ENCODE peak calls at places on chromosome 18, in six cellular contexts. P is posterior cingulate gyrus; B is left ventricle myocardium inferior; Q is stimulated activated CD4-positive, alpha-beta T cell treated with anti-CD3 and anti-CD28 coated beads, Interleukin-1b, Interleukin-23, amount 100 ng/mL, for 24 hours; F is CD8-positive, alpha-beta memory T cell; T is retina. W is an unnamed sample.
A peak's percentile ranks its signal among the peaks of the same experiment; 100 is the strongest.

GRCh38 chr18:36688020-36688965 is 140.5 kb downstream of the TPGS2 start:
- DNase-seq in T (peak; percentile 61), F (no peak), P (no peak), Q (peak; percentile 14), B (no peak), W (peak; percentile 70)

GRCh38 chr18:8375269-8375668 is 234.0 kb upstream of the RAB12 start:
- DNase-seq in B (no peak), F (no peak), Q (no peak), P (no peak), T (no peak), W (no peak)

GRCh38 chr18:39842042-39842791 is 2112.8 kb upstream of the PIK3C3 start:
- DNase-seq in Q (no peak), T (peak; percentile 53), P (no peak), F (no peak), B (no peak), W (peak; percentile 39)

GRCh38 chr18:27825735-27826477 is 351.0 kb downstream of the CDH2 start:
- DNase-seq in Q (no peak), B (no peak), P (no peak), T (no peak), F (no peak), W (no peak)

GRCh38 chr18:61635901-61636528 is 256.8 kb downstream of the RNF152 start:
- DNase-seq in F (no peak), P (no peak), Q (peak; percentile 5), T (peak; percentile 83), B (peak; percentile 40), W (peak; percentile 66)

GRCh38 chr18:2627821-2628276 is 27.7 kb upstream of the SMCHD1 start:
- DNase-seq in Q (no peak), T (no peak), F (no peak), B (no peak), P (no peak), W (no peak)

GRCh38 chr18:37484893-37485834 is 80.4 kb downstream of the CELF4 start:
- DNase-seq in T (peak; percentile 68), P (no peak), F (no peak), Q (peak; percentile 3), B (no peak), W (no peak)

GRCh38 chr18:46677609-46678470 is 20.8 kb upstream of the LOXHD1 start:
- DNase-seq in B (no peak), T (no peak), P (no peak), Q (no peak), F (no peak), W (peak; percentile 36)

GRCh38 chr18:24214144-24214543 is 75.3 kb downstream of the CABYR start:
- DNase-seq in P (no peak), Q (no peak), T (no peak), F (no peak), B (no peak), W (no peak)

GRCh38 chr18:67302043-67302442 is 214.5 kb downstream of the DSEL start:
- DNase-seq in P (no peak), Q (no peak), T (no peak), F (no peak), B (no peak), W (no peak)

GRCh38 chr18:67735506-67735905 is 219.0 kb upstream of the DSEL start:
- DNase-seq in B (no peak), F (no peak), P (no peak), T (no peak), Q (no peak), W (no peak)

GRCh38 chr18:49362431-49362830 is 98.0 kb downstream of the DYM start:
- DNase-seq in F (no peak), T (no peak), Q (no peak), P (no peak), B (no peak), W (no peak)

GRCh38 chr18:25896956-25897355 is 193.5 kb downstream of the SS18 start:
- DNase-seq in T (peak; percentile 17), P (no peak), B (no peak), Q (no peak), F (no peak), W (no peak)

GRCh38 chr18:42183746-42184145 is 228.7 kb downstream of the PIK3C3 start:
- DNase-seq in P (no peak), T (no peak), Q (no peak), F (no peak), B (no peak), W (no peak)

GRCh38 chr18:6714027-6714426 is 15.5 kb upstream of the ARHGAP28 start:
- DNase-seq in T (no peak), B (no peak), F (no peak), Q (no peak), P (no peak), W (no peak)

GRCh38 chr18:6683112-6683876 is 46.2 kb upstream of the ARHGAP28 start:
- DNase-seq in Q (no peak), T (no peak), B (no peak), P (no peak), F (no peak), W (peak; percentile 44)

GRCh38 chr18:32847719-32848118 is 74.9 kb upstream of the KLHL14 start:
- DNase-seq in Q (no peak), P (no peak), T (peak; percentile 49), B (no peak), F (no peak), W (no peak)

GRCh38 chr18:23058746-23059440 is 76.4 kb upstream of the CABLES1 start:
- DNase-seq in F (no peak), Q (no peak), T (peak; percentile 13), P (no peak), B (no peak), W (no peak)

GRCh38 chr18:3037423-3037915 is 24.5 kb upstream of the LPIN2 start:
- DNase-seq in P (no peak), T (no peak), Q (no peak), F (no peak), B (no peak), W (no peak)

GRCh38 chr18:67400502-67401117 is 115.9 kb downstream of the DSEL start:
- DNase-seq in F (no peak), B (no peak), T (no peak), Q (no peak), P (no peak), W (no peak)

W was measured in SK-N-SH.